ENCODE peak calls at places on chromosomes 7 and 10, in nine cellular contexts. R is IMR-90, W is AG10803, S is fibroblast of the aortic adventitia, F is psoas muscle, Z is neural progenitor cell, O is NB4, K is lower leg skin, N is prostate gland. B is an unnamed sample.

GRCh38 chr7:28813238-28813962 is 144.7 kb downstream of the TRIL start:
- DNase-seq in R (no peak), W (peak), S (peak), F (no peak), Z (no peak), O (no peak), K (no peak), N (no peak), B (no peak)

GRCh38 chr10:119871881-119872609 is 598 bp downstream of the MCMBP start:
- DNase-seq in R (peak), W (peak), S (peak), F (peak), Z (peak), O (peak), K (no peak), N (peak), B (peak)

GRCh38 chr10:13086051-13086450 is 13.9 kb upstream of the OPTN start:
- DNase-seq in R (peak), W (peak), S (no peak), F (no peak), Z (no peak), O (no peak), K (no peak), N (no peak), B (no peak)

GRCh38 chr7:28835800-28836199 is 122.3 kb downstream of the TRIL start:
- DNase-seq in R (peak), W (no peak), S (no peak), F (no peak), Z (no peak), O (no peak), K (no peak), N (no peak), B (peak)

GRCh38 chr7:157541796-157542668 is 205.2 kb downstream of the DNAJB6 start:
- DNase-seq in R (no peak), W (no peak), S (no peak), F (no peak), Z (peak), O (no peak), K (no peak), N (no peak), B (no peak)

GRCh38 chr7:111841596-111842209 is 279.4 kb upstream of the IMMP2L start:
- DNase-seq in R (no peak), W (peak), S (no peak), F (no peak), Z (no peak), O (peak), K (no peak), N (no peak), B (no peak)

GRCh38 chr7:3916146-3916545 is 615.1 kb downstream of the SDK1 start:
- DNase-seq in R (peak), W (no peak), S (no peak), F (no peak), Z (no peak), O (peak), K (no peak), N (no peak), B (peak)

GRCh38 chr7:95045236-95045923 is 138.0 kb downstream of the PPP1R9A start:
- DNase-seq in R (no peak), W (peak), S (peak), F (no peak), Z (peak), O (peak), K (no peak), N (no peak), B (peak)

DNA sequence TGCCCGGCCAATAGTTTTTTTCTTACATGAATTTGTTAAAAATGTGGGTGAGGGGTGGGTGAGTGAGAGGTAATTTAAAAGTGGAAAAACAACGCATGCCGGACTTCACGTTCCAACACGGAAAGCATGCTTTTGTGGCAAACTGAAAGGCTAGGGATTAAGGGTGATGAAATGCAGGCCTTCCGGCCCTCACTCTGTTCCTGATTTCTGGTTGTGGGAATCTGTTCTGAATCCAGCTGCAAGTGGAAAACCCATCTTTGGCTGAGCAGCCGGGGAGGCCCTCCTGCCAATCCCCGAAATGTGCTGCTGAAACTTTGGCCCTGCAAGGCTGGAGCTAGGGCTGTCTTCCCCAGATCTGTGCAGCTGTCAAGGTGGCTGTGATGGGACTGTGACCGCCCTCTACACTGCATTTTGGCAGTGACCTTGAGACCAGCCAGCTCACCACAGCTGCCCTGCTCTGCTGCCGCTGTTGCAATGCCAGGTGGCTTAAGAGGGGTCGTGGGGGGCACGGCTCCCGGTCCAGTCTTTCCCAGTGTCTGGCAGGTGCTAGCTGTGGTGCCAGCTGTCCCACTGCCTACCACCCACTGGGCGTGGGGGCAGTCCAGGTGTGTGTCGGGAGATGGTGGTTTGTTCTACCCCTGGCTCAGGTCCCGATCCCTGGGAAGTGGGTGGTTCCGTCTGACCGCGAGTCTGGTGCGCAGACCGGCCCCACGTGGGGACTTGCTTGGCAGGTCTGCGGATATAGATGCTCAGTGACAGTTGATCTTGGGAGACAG is 39.0 kb downstream of the TET1 start:
- DNase-seq in R (peak), W (peak), S (peak), F (peak), Z (peak), O (no peak), K (peak), N (peak), B (peak)
- H3K4me3 ChIP-seq in R (no peak), W (no peak), S (no peak), F (peak), Z (peak), O (no peak), K (no peak), N (peak), B (no peak)

DNA sequence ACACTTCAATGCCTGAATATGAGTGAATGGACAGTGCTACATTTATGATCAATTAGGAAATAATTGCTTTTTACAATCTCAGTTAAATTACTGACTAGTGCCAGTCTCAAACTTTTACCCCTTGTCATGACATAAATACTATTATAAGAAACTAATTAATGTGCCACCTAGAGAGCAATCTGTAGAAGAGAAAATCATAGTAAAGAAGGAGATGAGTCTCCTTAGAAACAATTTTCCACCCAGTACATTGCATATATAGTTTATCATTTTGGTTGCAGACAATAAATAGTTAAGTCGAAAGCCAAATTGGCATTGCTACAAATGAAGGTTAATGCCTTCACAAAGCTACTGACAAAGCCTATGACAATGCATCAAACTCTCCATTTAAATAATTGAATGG is 68.6 kb downstream of the SLC13A1 start:
- DNase-seq in R (no peak), W (no peak), S (no peak), F (no peak), Z (no peak), O (no peak), K (no peak), N (no peak), B (no peak)
- TF ChIP-seq CTCF in R (no peak), W (peak), S (no peak), F (no peak), Z (peak), O (no peak), K (no peak), N (no peak), B (peak)

DNA sequence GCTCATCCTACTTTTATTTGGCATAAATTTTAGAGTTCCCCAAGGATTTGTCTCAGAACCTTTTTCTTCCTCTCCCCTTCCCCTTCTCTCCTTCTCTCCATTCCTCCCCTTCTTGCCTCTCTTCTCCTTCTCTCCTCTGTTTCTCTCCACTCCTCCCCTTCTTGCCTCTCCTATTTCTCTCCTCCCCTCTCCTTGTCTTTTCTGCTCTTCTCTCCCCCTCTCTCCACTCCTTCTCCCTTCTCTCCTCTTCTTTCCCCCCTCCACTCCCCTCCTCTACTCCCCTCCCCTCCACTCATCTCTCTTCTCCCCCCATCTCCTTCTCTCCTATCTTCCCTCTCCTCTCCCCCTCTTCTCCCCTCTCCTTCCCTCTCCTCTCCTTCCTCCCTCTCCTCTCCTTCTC is 142.7 kb downstream of the CCDC71L start:
- DNase-seq in R (no peak), W (no peak), S (no peak), F (no peak), Z (no peak), O (no peak), K (no peak), N (no peak), B (no peak)
- H3K4me3 ChIP-seq in R (no peak), W (no peak), S (no peak), F (no peak), Z (no peak), O (no peak), K (no peak), N (no peak), B (no peak)

GRCh38 chr10:97319671-97320479 is 804 bp downstream of the FRAT1 start:
- DNase-seq in R (no peak), W (no peak), S (no peak), F (peak), Z (peak), O (peak), K (no peak), N (no peak), B (no peak)
- TF ChIP-seq CTCF in R (no peak), W (peak), S (no peak), F (no peak), Z (peak), O (peak), K (no peak), N (no peak), B (no peak)

DNA sequence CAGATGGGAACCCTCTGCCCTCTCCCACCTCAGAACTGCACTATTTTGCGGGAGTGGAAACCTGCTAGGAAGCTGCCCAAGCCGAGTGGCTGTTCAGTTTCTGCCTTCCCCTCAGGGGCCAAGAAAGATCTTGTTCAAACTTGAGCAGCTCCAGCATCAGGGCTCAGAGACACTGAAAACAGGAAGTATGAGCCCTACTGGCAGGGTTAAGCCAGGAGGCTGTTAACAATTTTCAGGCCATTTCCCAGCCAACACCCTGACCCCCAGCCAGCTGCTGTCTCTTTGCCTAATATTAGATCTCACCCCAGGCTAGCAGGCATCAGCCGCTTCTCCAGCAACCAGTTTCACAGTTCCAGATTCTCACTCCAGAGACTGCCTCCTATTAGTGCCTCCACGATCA is 9.2 kb downstream of the PLAU start:
- DNase-seq in R (no peak), W (peak), S (peak), F (peak), Z (no peak), O (peak), K (peak), N (peak), B (no peak)
- H3K4me3 ChIP-seq in R (no peak), W (no peak), S (no peak), F (no peak), Z (no peak), O (no peak), K (no peak), N (no peak), B (no peak)

GRCh38 chr7:44858161-44858560 is 10.3 kb upstream of the H2AZ2 start:
- DNase-seq in R (no peak), W (no peak), S (no peak), F (no peak), Z (no peak), O (no peak), K (no peak), N (no peak), B (no peak)
- TF ChIP-seq CTCF in R (no peak), W (peak), S (peak), F (peak), Z (peak), O (no peak), K (no peak), N (no peak), B (peak)

B was measured in fibroblast of pulmonary artery.